ENCODE peak calls at places on chromosomes 3 and 15, in six cellular contexts. X is CD14-positive monocyte; O is activated T-cell treated with anti-CD3 and anti-CD28 coated beads for 24 hours; W is cardiac fibroblast; K is activated CD4-positive, CD25-positive, alpha-beta regulatory T cell treated with anti-CD3 and anti-CD28 coated beads, Interleukin-2, amount 50 U/mL, for 16 hours; F is NCI-H1092 treated with DMSO at 0.1 percent for 48 hours. J is an unnamed sample.

GRCh38 chr3:100400424-100400781 is 486 bp downstream of the TOMM70 start:
- DNase-seq in X (peak), O (peak), W (no peak), K (peak), F (no peak), J (peak)

GRCh38 chr15:67072951-67073350 is 7.5 kb downstream of the SMAD3 start:
- DNase-seq in X (no peak), O (no peak), W (no peak), K (no peak), F (no peak), J (no peak)

GRCh38 chr15:74893627-74894026 is 3.8 kb downstream of the MPI start:
- DNase-seq in X (no peak), O (no peak), W (no peak), K (no peak), F (no peak), J (no peak)

GRCh38 chr3:182364723-182365650 is 428.3 kb upstream of the ATP11B start:
- DNase-seq in X (no peak), O (no peak), W (no peak), K (no peak), F (peak), J (peak)

GRCh38 chr15:62742409-62743171 is 300.0 kb upstream of the TPM1 start:
- DNase-seq in X (no peak), O (peak), W (peak), K (no peak), F (peak), J (peak)

GRCh38 chr15:31261266-31262142 is 65.1 kb upstream of the KLF13 start:
- DNase-seq in X (peak), O (no peak), W (no peak), K (no peak), F (peak), J (no peak)

GRCh38 chr3:106635271-106635670 is 742.0 kb upstream of the CCDC54 start:
- DNase-seq in X (no peak), O (no peak), W (peak), K (no peak), F (no peak), J (peak)

GRCh38 chr15:91407237-91407889 is 307.3 kb downstream of the SV2B start:
- DNase-seq in X (no peak), O (no peak), W (no peak), K (no peak), F (peak), J (peak)

GRCh38 chr15:69908518-69909420 is 188.9 kb downstream of the TLE3 start:
- DNase-seq in X (no peak), O (no peak), W (no peak), K (no peak), F (no peak), J (no peak)

GRCh38 chr3:9552252-9552999 is 1.2 kb downstream of the LHFPL4 start:
- DNase-seq in X (no peak), O (peak), W (peak), K (no peak), F (no peak), J (peak)

GRCh38 chr15:101619615-101619865 is 32.6 kb downstream of the TM2D3 start:
- DNase-seq in X (no peak), O (no peak), W (no peak), K (no peak), F (no peak), J (no peak)

GRCh38 chr15:38216763-38217162 is 35.9 kb upstream of the SPRED1 start:
- DNase-seq in X (no peak), O (no peak), W (no peak), K (no peak), F (no peak), J (peak)

J was measured in fibroblast of pulmonary artery.